ENCODE peak calls at places on chromosomes 11 and 22, in four cellular contexts. One of them, this sample, is unnamed.

GRCh38 chr11:130473056-130473794 is 24.8 kb downstream of the ADAMTS15 start:
- DNase-seq in cardiac muscle cell: no peak
- DNase-seq in CD4-positive, CD25-positive, alpha-beta regulatory T cell: no peak
- DNase-seq in naive thymus-derived CD8-positive, alpha-beta T cell: no peak
- DNase-seq in this sample: peak

GRCh38 chr11:3642071-3642951 is 519 bp upstream of the ART5 start:
- DNase-seq in cardiac muscle cell: peak
- DNase-seq in naive thymus-derived CD8-positive, alpha-beta T cell: peak
- DNase-seq in CD4-positive, CD25-positive, alpha-beta regulatory T cell: peak
- DNase-seq in this sample: peak

GRCh38 chr11:85348945-85349344 is 278.2 kb downstream of the DLG2 start:
- DNase-seq in CD4-positive, CD25-positive, alpha-beta regulatory T cell: no peak
- DNase-seq in naive thymus-derived CD8-positive, alpha-beta T cell: no peak
- DNase-seq in cardiac muscle cell: no peak
- DNase-seq in this sample: no peak

GRCh38 chr11:99200720-99201119 is 180.0 kb downstream of the CNTN5 start:
- DNase-seq in cardiac muscle cell: no peak
- DNase-seq in naive thymus-derived CD8-positive, alpha-beta T cell: no peak
- DNase-seq in CD4-positive, CD25-positive, alpha-beta regulatory T cell: no peak
- DNase-seq in this sample: no peak

GRCh38 chr11:103870821-103871309 is 165.6 kb upstream of the DDI1 start:
- DNase-seq in naive thymus-derived CD8-positive, alpha-beta T cell: no peak
- DNase-seq in cardiac muscle cell: no peak
- DNase-seq in CD4-positive, CD25-positive, alpha-beta regulatory T cell: no peak
- DNase-seq in this sample: peak

GRCh38 chr11:106281455-106282173 is 204.2 kb downstream of the AASDHPPT start:
- DNase-seq in naive thymus-derived CD8-positive, alpha-beta T cell: no peak
- DNase-seq in CD4-positive, CD25-positive, alpha-beta regulatory T cell: no peak
- DNase-seq in cardiac muscle cell: peak
- DNase-seq in this sample: no peak

GRCh38 chr11:60477035-60477445 is 15.5 kb upstream of the MS4A12 start:
- DNase-seq in cardiac muscle cell: no peak
- DNase-seq in CD4-positive, CD25-positive, alpha-beta regulatory T cell: no peak
- DNase-seq in naive thymus-derived CD8-positive, alpha-beta T cell: no peak
- DNase-seq in this sample: no peak

GRCh38 chr22:31099386-31099785 is 8.0 kb downstream of the SELENOM start:
- DNase-seq in CD4-positive, CD25-positive, alpha-beta regulatory T cell: no peak
- DNase-seq in naive thymus-derived CD8-positive, alpha-beta T cell: no peak
- DNase-seq in cardiac muscle cell: no peak
- DNase-seq in this sample: peak

GRCh38 chr11:126416542-126417090 is 61.1 kb downstream of the ST3GAL4 start:
- DNase-seq in naive thymus-derived CD8-positive, alpha-beta T cell: peak
- DNase-seq in cardiac muscle cell: peak
- DNase-seq in CD4-positive, CD25-positive, alpha-beta regulatory T cell: peak
- DNase-seq in this sample: peak

GRCh38 chr22:45645150-45645525 is 26.5 kb upstream of the ATXN10 start:
- DNase-seq in CD4-positive, CD25-positive, alpha-beta regulatory T cell: no peak
- DNase-seq in cardiac muscle cell: no peak
- DNase-seq in naive thymus-derived CD8-positive, alpha-beta T cell: no peak
- DNase-seq in this sample: no peak

GRCh38 chr11:86676533-86677154 is 4.2 kb upstream of the ME3 start:
- DNase-seq in CD4-positive, CD25-positive, alpha-beta regulatory T cell: no peak
- DNase-seq in naive thymus-derived CD8-positive, alpha-beta T cell: no peak
- DNase-seq in cardiac muscle cell: peak
- DNase-seq in this sample: peak

GRCh38 chr11:70420008-70420464 is 21.7 kb downstream of the CTTN start:
- DNase-seq in CD4-positive, CD25-positive, alpha-beta regulatory T cell: no peak
- DNase-seq in cardiac muscle cell: peak
- DNase-seq in naive thymus-derived CD8-positive, alpha-beta T cell: no peak
- DNase-seq in this sample: no peak

GRCh38 chr22:32579533-32580220 is 105.1 kb downstream of the FBXO7 start:
- DNase-seq in naive thymus-derived CD8-positive, alpha-beta T cell: no peak
- DNase-seq in cardiac muscle cell: no peak
- DNase-seq in CD4-positive, CD25-positive, alpha-beta regulatory T cell: no peak
- DNase-seq in this sample: no peak

GRCh38 chr11:105045897-105046296 is 762 bp upstream of the CARD16 start:
- DNase-seq in CD4-positive, CD25-positive, alpha-beta regulatory T cell: no peak
- DNase-seq in naive thymus-derived CD8-positive, alpha-beta T cell: no peak
- DNase-seq in cardiac muscle cell: no peak
- DNase-seq in this sample: no peak

GRCh38 chr11:131907371-131907770 is 537.0 kb downstream of the NTM start:
- DNase-seq in naive thymus-derived CD8-positive, alpha-beta T cell: no peak
- DNase-seq in cardiac muscle cell: no peak
- DNase-seq in CD4-positive, CD25-positive, alpha-beta regulatory T cell: no peak
- DNase-seq in this sample: no peak

GRCh38 chr22:31346255-31346732 is at the start of gene PATZ1:
- DNase-seq in CD4-positive, CD25-positive, alpha-beta regulatory T cell: peak
- DNase-seq in cardiac muscle cell: peak
- DNase-seq in naive thymus-derived CD8-positive, alpha-beta T cell: peak
- DNase-seq in this sample: peak

GRCh38 chr22:29916007-29916544 is 33.1 kb downstream of the MTMR3 start:
- DNase-seq in CD4-positive, CD25-positive, alpha-beta regulatory T cell: no peak
- DNase-seq in naive thymus-derived CD8-positive, alpha-beta T cell: no peak
- DNase-seq in cardiac muscle cell: no peak
- DNase-seq in this sample: no peak

GRCh38 chr11:70467196-70468085 is 69.1 kb downstream of the CTTN start:
- DNase-seq in cardiac muscle cell: peak
- DNase-seq in CD4-positive, CD25-positive, alpha-beta regulatory T cell: no peak
- DNase-seq in naive thymus-derived CD8-positive, alpha-beta T cell: no peak
- DNase-seq in this sample: peak

GRCh38 chr11:57405271-57405890 is 14.9 kb upstream of the PRG2 start:
- DNase-seq in cardiac muscle cell: no peak
- DNase-seq in CD4-positive, CD25-positive, alpha-beta regulatory T cell: no peak
- DNase-seq in naive thymus-derived CD8-positive, alpha-beta T cell: no peak
- DNase-seq in this sample: no peak

GRCh38 chr11:122330466-122330865 is 214.5 kb upstream of the BLID start:
- DNase-seq in naive thymus-derived CD8-positive, alpha-beta T cell: no peak
- DNase-seq in CD4-positive, CD25-positive, alpha-beta regulatory T cell: no peak
- DNase-seq in cardiac muscle cell: no peak
- DNase-seq in this sample: no peak

GRCh38 chr11:64117763-64118459 is 48.0 kb downstream of the MACROD1 start:
- DNase-seq in cardiac muscle cell: no peak
- DNase-seq in CD4-positive, CD25-positive, alpha-beta regulatory T cell: no peak
- DNase-seq in naive thymus-derived CD8-positive, alpha-beta T cell: no peak
- DNase-seq in this sample: no peak

GRCh38 chr11:69416123-69416475 is 65.4 kb upstream of the LINC01488 start:
- DNase-seq in naive thymus-derived CD8-positive, alpha-beta T cell: no peak
- DNase-seq in CD4-positive, CD25-positive, alpha-beta regulatory T cell: no peak
- DNase-seq in cardiac muscle cell: no peak
- DNase-seq in this sample: no peak

GRCh38 chr22:44448271-44448780 is 49.7 kb downstream of the RTL6 start:
- DNase-seq in naive thymus-derived CD8-positive, alpha-beta T cell: peak
- DNase-seq in cardiac muscle cell: peak
- DNase-seq in CD4-positive, CD25-positive, alpha-beta regulatory T cell: no peak
- DNase-seq in this sample: peak

GRCh38 chr11:134500621-134501020 is 88.6 kb upstream of the B3GAT1 start:
- DNase-seq in CD4-positive, CD25-positive, alpha-beta regulatory T cell: no peak
- DNase-seq in naive thymus-derived CD8-positive, alpha-beta T cell: no peak
- DNase-seq in cardiac muscle cell: no peak
- DNase-seq in this sample: no peak

GRCh38 chr11:102320679-102321078 is 3.4 kb downstream of the BIRC3 start:
- DNase-seq in naive thymus-derived CD8-positive, alpha-beta T cell: no peak
- DNase-seq in CD4-positive, CD25-positive, alpha-beta regulatory T cell: no peak
- DNase-seq in cardiac muscle cell: no peak
- DNase-seq in this sample: no peak

GRCh38 chr22:36953239-36954080 is 40.0 kb downstream of the CSF2RB start:
- DNase-seq in naive thymus-derived CD8-positive, alpha-beta T cell: no peak
- DNase-seq in CD4-positive, CD25-positive, alpha-beta regulatory T cell: no peak
- DNase-seq in cardiac muscle cell: peak
- DNase-seq in this sample: no peak

GRCh38 chr22:35622132-35622913 is 5.2 kb upstream of the MB start:
- DNase-seq in cardiac muscle cell: no peak
- DNase-seq in CD4-positive, CD25-positive, alpha-beta regulatory T cell: no peak
- DNase-seq in naive thymus-derived CD8-positive, alpha-beta T cell: no peak
- DNase-seq in this sample: peak

GRCh38 chr22:44347098-44347497 is 34.3 kb upstream of the SHISAL1 start:
- DNase-seq in CD4-positive, CD25-positive, alpha-beta regulatory T cell: no peak
- DNase-seq in cardiac muscle cell: no peak
- DNase-seq in naive thymus-derived CD8-positive, alpha-beta T cell: no peak
- DNase-seq in this sample: no peak

GRCh38 chr22:41260871-41261270 is 20.1 kb upstream of the CHADL start:
- DNase-seq in CD4-positive, CD25-positive, alpha-beta regulatory T cell: no peak
- DNase-seq in cardiac muscle cell: no peak
- DNase-seq in naive thymus-derived CD8-positive, alpha-beta T cell: no peak
- DNase-seq in this sample: no peak

GRCh38 chr11:65786786-65787636 is at the start of gene OVOL1:
- DNase-seq in cardiac muscle cell: no peak
- DNase-seq in CD4-positive, CD25-positive, alpha-beta regulatory T cell: peak
- DNase-seq in naive thymus-derived CD8-positive, alpha-beta T cell: no peak
- DNase-seq in this sample: peak

GRCh38 chr11:17535488-17535887 is 8.7 kb downstream of the USH1C start:
- DNase-seq in CD4-positive, CD25-positive, alpha-beta regulatory T cell: no peak
- DNase-seq in cardiac muscle cell: no peak
- DNase-seq in naive thymus-derived CD8-positive, alpha-beta T cell: no peak
- DNase-seq in this sample: no peak

This sample was measured in hepatocyte.